ENCODE peak calls at places on chromosomes 16 and 17, in ten cellular contexts. R is fibroblast of lung, O is adrenal gland, M is mammary epithelial cell, E is Caco-2, A is A549, D is neural progenitor cell, P is heart right ventricle, K is thoracic aorta, Z is RWPE2. F is an unnamed sample.

GRCh38 chr17:65559483-65559801 is 2.0 kb downstream of the AXIN2 start:
- DNase-seq in R (no peak), O (no peak), M (no peak), E (no peak), A (no peak), D (peak), P (no peak), K (no peak), Z (no peak), F (no peak)

GRCh38 chr17:38898291-38898679 is 27.1 kb upstream of the LASP1NB start:
- DNase-seq in R (no peak), O (no peak), M (no peak), E (no peak), A (no peak), D (no peak), P (no peak), K (no peak), Z (no peak), F (no peak)

GRCh38 chr16:85136705-85137322 is 24.5 kb upstream of the CIBAR2 start:
- DNase-seq in R (peak), O (peak), M (no peak), E (no peak), A (no peak), D (no peak), P (peak), K (no peak), Z (no peak), F (no peak)

GRCh38 chr17:4170639-4171280 is 27.8 kb downstream of the CYB5D2 start:
- DNase-seq in R (no peak), O (no peak), M (no peak), E (no peak), A (no peak), D (no peak), P (no peak), K (no peak), Z (no peak), F (no peak)

GRCh38 chr16:59543641-59544040 is 809.5 kb upstream of the GOT2 start:
- DNase-seq in R (peak), O (no peak), M (peak), E (no peak), A (no peak), D (no peak), P (no peak), K (no peak), Z (no peak), F (no peak)

GRCh38 chr17:50487213-50488096 is 8.8 kb downstream of the RSAD1 start:
- DNase-seq in R (no peak), O (peak), M (peak), E (no peak), A (no peak), D (no peak), P (no peak), K (no peak), Z (peak), F (no peak)

GRCh38 chr16:56944954-56945839 is 13.3 kb downstream of the HERPUD1 start:
- DNase-seq in R (no peak), O (peak), M (peak), E (no peak), A (no peak), D (no peak), P (no peak), K (no peak), Z (no peak), F (no peak)

GRCh38 chr17:41959336-41960095 is 7.1 kb upstream of the CNP start:
- DNase-seq in R (peak), O (no peak), M (peak), E (peak), A (peak), D (peak), P (no peak), K (no peak), Z (no peak), F (no peak)

GRCh38 chr17:70797166-70797565 is 627.8 kb downstream of the KCNJ2 start:
- DNase-seq in R (peak), O (no peak), M (no peak), E (no peak), A (no peak), D (no peak), P (no peak), K (no peak), Z (no peak), F (no peak)

GRCh38 chr16:15771694-15772093 is 85.1 kb downstream of the MYH11 start:
- DNase-seq in R (no peak), O (no peak), M (no peak), E (no peak), A (no peak), D (no peak), P (no peak), K (no peak), Z (no peak), F (no peak)

GRCh38 chr16:89973235-89973634 is 24.7 kb downstream of the DEF8 start:
- DNase-seq in R (no peak), O (no peak), M (no peak), E (no peak), A (no peak), D (no peak), P (no peak), K (no peak), Z (no peak), F (no peak)

GRCh38 chr16:87360862-87361610 is 22.5 kb downstream of the FBXO31 start:
- DNase-seq in R (no peak), O (no peak), M (no peak), E (no peak), A (no peak), D (peak), P (no peak), K (no peak), Z (no peak), F (no peak)

GRCh38 chr16:17433577-17433960 is 37.2 kb downstream of the XYLT1 start:
- DNase-seq in R (no peak), O (no peak), M (no peak), E (no peak), A (no peak), D (peak), P (no peak), K (no peak), Z (no peak), F (no peak)

GRCh38 chr16:14356064-14356463 is 274.0 kb downstream of the PARN start:
- DNase-seq in R (no peak), O (no peak), M (no peak), E (no peak), A (no peak), D (no peak), P (peak), K (no peak), Z (no peak), F (no peak)

GRCh38 chr16:85553436-85554113 is 59.5 kb upstream of the GSE1 start:
- DNase-seq in R (peak), O (peak), M (peak), E (peak), A (peak), D (no peak), P (peak), K (no peak), Z (peak), F (no peak)

GRCh38 chr17:30921544-30922196 is at the start of gene ADAP2:
- DNase-seq in R (no peak), O (peak), M (peak), E (peak), A (peak), D (peak), P (peak), K (no peak), Z (no peak), F (no peak)

GRCh38 chr16:24737916-24738594 is 8.6 kb downstream of the TNRC6A start:
- DNase-seq in R (no peak), O (no peak), M (no peak), E (no peak), A (no peak), D (no peak), P (no peak), K (no peak), Z (no peak), F (no peak)

GRCh38 chr17:81298991-81299733 is 4.1 kb upstream of the SLC38A10 start:
- DNase-seq in R (peak), O (no peak), M (no peak), E (no peak), A (no peak), D (no peak), P (no peak), K (no peak), Z (no peak), F (no peak)

GRCh38 chr16:74322301-74322710 is 25.7 kb downstream of the PSMD7 start:
- DNase-seq in R (no peak), O (peak), M (no peak), E (no peak), A (no peak), D (no peak), P (peak), K (no peak), Z (no peak), F (no peak)

GRCh38 chr16:64957246-64957645 is 164.6 kb downstream of the CDH11 start:
- DNase-seq in R (no peak), O (no peak), M (no peak), E (no peak), A (no peak), D (no peak), P (no peak), K (no peak), Z (no peak), F (no peak)

GRCh38 chr16:88881090-88881580 is 14.7 kb upstream of the PABPN1L start:
- DNase-seq in R (no peak), O (no peak), M (peak), E (no peak), A (no peak), D (no peak), P (no peak), K (no peak), Z (no peak), F (no peak)

GRCh38 chr16:18049454-18050133 is 286.9 kb downstream of the NPIPA8 start:
- DNase-seq in R (no peak), O (no peak), M (no peak), E (no peak), A (no peak), D (no peak), P (no peak), K (no peak), Z (no peak), F (no peak)

GRCh38 chr16:77961811-77962210 is 60.5 kb upstream of the CLEC3A start:
- DNase-seq in R (no peak), O (no peak), M (peak), E (no peak), A (no peak), D (no peak), P (no peak), K (no peak), Z (no peak), F (peak)

GRCh38 chr17:65707780-65708179 is 146.3 kb upstream of the AXIN2 start:
- DNase-seq in R (no peak), O (no peak), M (no peak), E (no peak), A (no peak), D (no peak), P (no peak), K (no peak), Z (no peak), F (no peak)

GRCh38 chr17:45752246-45752645 is 31.9 kb upstream of the CRHR1 start:
- DNase-seq in R (no peak), O (no peak), M (no peak), E (no peak), A (no peak), D (no peak), P (no peak), K (no peak), Z (no peak), F (no peak)

GRCh38 chr17:4635823-4636375 is 5.6 kb downstream of the ALOX15 start:
- DNase-seq in R (no peak), O (no peak), M (no peak), E (no peak), A (no peak), D (no peak), P (peak), K (no peak), Z (no peak), F (no peak)

GRCh38 chr16:3149630-3150345 is 15.0 kb downstream of the ZNF213 start:
- DNase-seq in R (peak), O (peak), M (no peak), E (peak), A (peak), D (peak), P (peak), K (no peak), Z (no peak), F (no peak)

GRCh38 chr16:89749637-89750036 is 28.3 kb downstream of the ZNF276 start:
- DNase-seq in R (no peak), O (no peak), M (peak), E (no peak), A (no peak), D (no peak), P (peak), K (no peak), Z (no peak), F (no peak)

GRCh38 chr17:27536781-27537180 is 80.5 kb downstream of the KSR1 start:
- DNase-seq in R (no peak), O (no peak), M (no peak), E (no peak), A (no peak), D (no peak), P (no peak), K (no peak), Z (no peak), F (no peak)

GRCh38 chr16:55703003-55704001 is 47.5 kb downstream of the SLC6A2 start:
- DNase-seq in R (peak), O (peak), M (peak), E (no peak), A (peak), D (peak), P (peak), K (no peak), Z (no peak), F (peak)

GRCh38 chr16:49638696-49639629 is 216.9 kb downstream of the ZNF423 start:
- DNase-seq in R (peak), O (peak), M (no peak), E (no peak), A (no peak), D (no peak), P (peak), K (no peak), Z (no peak), F (no peak)

GRCh38 chr16:15564619-15565339 is 78.2 kb downstream of the MARF1 start:
- DNase-seq in R (peak), O (no peak), M (no peak), E (no peak), A (no peak), D (peak), P (no peak), K (no peak), Z (no peak), F (no peak)

GRCh38 chr17:58537266-58537665 is 22.8 kb upstream of the MTMR4 start:
- DNase-seq in R (no peak), O (no peak), M (no peak), E (no peak), A (no peak), D (no peak), P (no peak), K (no peak), Z (no peak), F (no peak)

GRCh38 chr17:58539703-58540102 is 25.3 kb upstream of the MTMR4 start:
- DNase-seq in R (no peak), O (no peak), M (no peak), E (no peak), A (no peak), D (no peak), P (no peak), K (no peak), Z (no peak), F (no peak)

GRCh38 chr17:58536541-58536940 is 22.1 kb upstream of the MTMR4 start:
- DNase-seq in R (no peak), O (no peak), M (no peak), E (no peak), A (no peak), D (no peak), P (no peak), K (no peak), Z (no peak), F (no peak)

GRCh38 chr17:58538801-58539410 is 24.5 kb upstream of the MTMR4 start:
- DNase-seq in R (no peak), O (no peak), M (no peak), E (no peak), A (no peak), D (no peak), P (no peak), K (no peak), Z (no peak), F (no peak)

DNA sequence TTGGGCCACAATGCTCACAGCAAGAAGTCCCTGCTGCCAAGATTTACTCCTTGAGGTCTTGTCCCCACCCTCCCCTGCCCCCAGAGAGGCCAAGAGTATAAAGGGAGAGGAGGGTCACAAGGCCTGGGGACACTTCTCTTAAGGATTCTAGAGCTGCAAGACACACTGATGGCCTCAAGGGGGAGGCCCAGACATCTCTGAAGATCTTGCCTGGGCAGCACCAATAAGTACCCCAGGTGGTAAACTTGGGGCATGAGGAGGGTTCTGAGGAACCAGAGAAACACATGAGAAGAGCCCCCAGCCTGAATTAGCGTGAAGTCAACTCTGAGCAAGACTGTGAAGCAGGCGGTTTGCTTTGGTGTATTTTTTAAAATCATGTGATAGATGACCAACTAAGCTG is 26.8 kb upstream of the MTMR4 start:
- DNase-seq in R (no peak), O (no peak), M (no peak), E (no peak), A (no peak), D (peak), P (no peak), K (no peak), Z (no peak), F (no peak)
- TF ChIP-seq CTCF in R (peak), O (peak), M (peak), E (peak), A (peak), D (peak), P (no peak), K (no peak), Z (peak), F (peak)

DNA sequence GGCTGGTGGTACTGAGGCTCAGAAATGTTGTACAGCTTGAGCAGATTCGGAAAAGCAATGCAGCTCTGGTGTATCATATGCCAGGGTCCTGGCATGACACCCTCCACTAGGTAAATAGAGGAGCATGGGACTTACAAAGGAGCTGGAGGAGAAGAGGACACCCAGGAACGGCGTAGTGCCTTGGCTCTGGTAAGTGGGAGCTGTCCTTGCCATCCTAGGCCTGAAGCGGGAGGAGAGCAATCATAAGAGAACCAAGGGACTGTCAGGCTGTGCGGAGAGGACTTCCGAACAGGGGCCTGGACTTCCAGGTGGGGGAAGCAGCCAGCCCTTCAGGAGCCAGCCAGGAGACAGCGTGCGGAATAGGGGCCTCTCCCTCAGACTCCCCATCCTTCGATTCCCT is 4.4 kb upstream of the HS3ST3B1 start:
- DNase-seq in R (no peak), O (no peak), M (no peak), E (no peak), A (no peak), D (no peak), P (no peak), K (no peak), Z (no peak), F (no peak)
- H3K4me3 ChIP-seq in R (no peak), O (no peak), M (no peak), E (no peak), A (no peak), D (no peak), P (no peak), K (no peak), Z (no peak), F (peak)

GRCh38 chr17:79806863-79807720 is 10.2 kb upstream of the CBX8 start:
- DNase-seq in R (no peak), O (no peak), M (no peak), E (no peak), A (no peak), D (peak), P (no peak), K (no peak), Z (no peak), F (no peak)

GRCh38 chr17:79809530-79810137 is 12.8 kb upstream of the CBX8 start:
- DNase-seq in R (no peak), O (no peak), M (no peak), E (no peak), A (no peak), D (peak), P (no peak), K (no peak), Z (no peak), F (no peak)

GRCh38 chr17:79810138-79811027 is 13.5 kb upstream of the CBX8 start:
- DNase-seq in R (peak), O (peak), M (peak), E (peak), A (peak), D (peak), P (peak), K (no peak), Z (peak), F (no peak)

GRCh38 chr17:79811036-79811887 is 14.4 kb upstream of the CBX8 start:
- DNase-seq in R (no peak), O (no peak), M (peak), E (no peak), A (peak), D (peak), P (no peak), K (no peak), Z (no peak), F (no peak)

GRCh38 chr17:79808763-79809529 is 12.1 kb upstream of the CBX8 start:
- DNase-seq in R (peak), O (no peak), M (peak), E (peak), A (peak), D (peak), P (no peak), K (no peak), Z (no peak), F (no peak)
- TF ChIP-seq CTCF in R (no peak), O (no peak), M (peak), E (peak), A (peak), D (peak), P (peak), K (no peak), Z (peak), F (no peak)

GRCh38 chr17:82334622-82335394 is 1.2 kb upstream of the SECTM1 start:
- DNase-seq in R (peak), O (no peak), M (peak), E (no peak), A (no peak), D (no peak), P (no peak), K (no peak), Z (peak), F (no peak)

GRCh38 chr17:82332669-82333278 is 792 bp downstream of the SECTM1 start:
- DNase-seq in R (peak), O (no peak), M (peak), E (no peak), A (peak), D (no peak), P (no peak), K (no peak), Z (peak), F (no peak)

GRCh38 chr17:82333279-82334171 is at the start of gene SECTM1:
- DNase-seq in R (no peak), O (peak), M (no peak), E (no peak), A (no peak), D (peak), P (peak), K (no peak), Z (peak), F (no peak)

GRCh38 chr17:82331345-82331939 is 2.1 kb downstream of the SECTM1 start:
- DNase-seq in R (no peak), O (no peak), M (no peak), E (no peak), A (no peak), D (no peak), P (no peak), K (no peak), Z (no peak), F (no peak)

DNA sequence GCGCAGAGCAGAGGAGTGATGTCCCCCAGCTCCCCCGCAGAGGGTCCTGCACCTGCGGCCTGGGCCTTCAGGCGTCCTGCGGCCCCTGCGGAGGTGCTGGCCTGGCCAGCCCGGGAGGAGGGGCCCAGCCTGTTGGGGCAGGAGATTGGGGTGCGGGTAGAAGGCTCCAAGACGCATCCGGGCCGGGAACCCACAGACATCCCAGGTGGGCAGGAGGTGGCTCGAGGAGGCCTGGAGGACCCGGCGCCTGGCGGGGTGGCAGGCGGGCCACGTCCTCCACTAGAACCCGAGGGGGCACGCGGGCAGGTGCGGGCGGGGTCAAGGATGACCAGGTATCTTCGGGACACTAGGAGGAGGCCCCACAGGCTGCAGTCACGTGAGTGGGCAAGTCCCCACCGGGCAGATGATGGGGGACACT is 647 bp upstream of the SECTM1 start:
- DNase-seq in R (no peak), O (no peak), M (no peak), E (no peak), A (no peak), D (no peak), P (no peak), K (no peak), Z (peak), F (no peak)
- H3K4me3 ChIP-seq in R (no peak), O (no peak), M (no peak), E (no peak), A (no peak), D (no peak), P (peak), K (peak), Z (peak), F (peak)